ENCODE peak calls at places on chromosomes 5 and 9, in ten cellular contexts. One of them, this sample, is unnamed.

GRCh38 chr5:65190328-65191053 is 291.2 kb downstream of the ADAMTS6 start:
- DNase-seq in activated T-cell treated with anti-CD3 and anti-CD28 coated beads for 1 hour: no peak
- DNase-seq in SJSA1: peak
- DNase-seq in AG20443: peak
- DNase-seq in DMS153: no peak
- DNase-seq in HTR-8/SVneo: peak
- DNase-seq in renal cortical epithelial cell: peak
- DNase-seq in GM03348: peak
- DNase-seq in NCI-H1436: no peak
- DNase-seq in mesothelial cell of epicardium: no peak
- DNase-seq in this sample: no peak

GRCh38 chr5:54904425-54904824 is 81.0 kb downstream of the ESM1 start:
- DNase-seq in renal cortical epithelial cell: peak
- DNase-seq in AG20443: peak
- DNase-seq in HTR-8/SVneo: peak
- DNase-seq in GM03348: peak
- DNase-seq in activated T-cell treated with anti-CD3 and anti-CD28 coated beads for 1 hour: no peak
- DNase-seq in DMS153: no peak
- DNase-seq in NCI-H1436: no peak
- DNase-seq in SJSA1: peak
- DNase-seq in mesothelial cell of epicardium: no peak
- DNase-seq in this sample: no peak

GRCh38 chr5:113090336-113091106 is 113.9 kb downstream of the DCP2 start:
- DNase-seq in HTR-8/SVneo: no peak
- DNase-seq in NCI-H1436: no peak
- DNase-seq in AG20443: no peak
- DNase-seq in activated T-cell treated with anti-CD3 and anti-CD28 coated beads for 1 hour: no peak
- DNase-seq in GM03348: no peak
- DNase-seq in mesothelial cell of epicardium: no peak
- DNase-seq in SJSA1: peak
- DNase-seq in DMS153: no peak
- DNase-seq in renal cortical epithelial cell: no peak
- DNase-seq in this sample: no peak

GRCh38 chr9:27535701-27536118 is 6.1 kb upstream of the MOB3B start:
- DNase-seq in mesothelial cell of epicardium: no peak
- DNase-seq in renal cortical epithelial cell: no peak
- DNase-seq in NCI-H1436: no peak
- DNase-seq in GM03348: no peak
- DNase-seq in HTR-8/SVneo: no peak
- DNase-seq in AG20443: no peak
- DNase-seq in activated T-cell treated with anti-CD3 and anti-CD28 coated beads for 1 hour: no peak
- DNase-seq in SJSA1: no peak
- DNase-seq in DMS153: no peak
- DNase-seq in this sample: no peak

GRCh38 chr5:139898981-139899380 is 103.4 kb downstream of the PSD2 start:
- DNase-seq in DMS153: no peak
- DNase-seq in NCI-H1436: no peak
- DNase-seq in GM03348: no peak
- DNase-seq in HTR-8/SVneo: no peak
- DNase-seq in activated T-cell treated with anti-CD3 and anti-CD28 coated beads for 1 hour: no peak
- DNase-seq in renal cortical epithelial cell: no peak
- DNase-seq in SJSA1: no peak
- DNase-seq in AG20443: no peak
- DNase-seq in mesothelial cell of epicardium: no peak
- DNase-seq in this sample: peak

GRCh38 chr5:54743581-54743980 is 226.0 kb downstream of the SNX18 start:
- DNase-seq in GM03348: no peak
- DNase-seq in SJSA1: no peak
- DNase-seq in HTR-8/SVneo: no peak
- DNase-seq in DMS153: no peak
- DNase-seq in mesothelial cell of epicardium: no peak
- DNase-seq in renal cortical epithelial cell: no peak
- DNase-seq in activated T-cell treated with anti-CD3 and anti-CD28 coated beads for 1 hour: no peak
- DNase-seq in NCI-H1436: no peak
- DNase-seq in AG20443: no peak
- DNase-seq in this sample: no peak

GRCh38 chr9:17744786-17745185 is 165.9 kb downstream of the SH3GL2 start:
- DNase-seq in NCI-H1436: no peak
- DNase-seq in AG20443: peak
- DNase-seq in renal cortical epithelial cell: peak
- DNase-seq in activated T-cell treated with anti-CD3 and anti-CD28 coated beads for 1 hour: no peak
- DNase-seq in GM03348: peak
- DNase-seq in SJSA1: no peak
- DNase-seq in mesothelial cell of epicardium: peak
- DNase-seq in DMS153: no peak
- DNase-seq in HTR-8/SVneo: no peak
- DNase-seq in this sample: no peak

GRCh38 chr9:8486095-8486494 is 686.5 kb upstream of the DMAC1 start:
- DNase-seq in renal cortical epithelial cell: peak
- DNase-seq in mesothelial cell of epicardium: no peak
- DNase-seq in activated T-cell treated with anti-CD3 and anti-CD28 coated beads for 1 hour: no peak
- DNase-seq in DMS153: no peak
- DNase-seq in AG20443: no peak
- DNase-seq in NCI-H1436: peak
- DNase-seq in HTR-8/SVneo: no peak
- DNase-seq in SJSA1: no peak
- DNase-seq in GM03348: no peak
- DNase-seq in this sample: no peak

GRCh38 chr5:175479125-175479881 is 943 bp downstream of the SFXN1 start:
- DNase-seq in mesothelial cell of epicardium: no peak
- DNase-seq in HTR-8/SVneo: no peak
- DNase-seq in activated T-cell treated with anti-CD3 and anti-CD28 coated beads for 1 hour: no peak
- DNase-seq in NCI-H1436: no peak
- DNase-seq in AG20443: no peak
- DNase-seq in DMS153: no peak
- DNase-seq in renal cortical epithelial cell: no peak
- DNase-seq in GM03348: peak
- DNase-seq in SJSA1: no peak
- DNase-seq in this sample: no peak

GRCh38 chr9:4985376-4986266 is 549 bp downstream of the JAK2 start:
- DNase-seq in activated T-cell treated with anti-CD3 and anti-CD28 coated beads for 1 hour: no peak
- DNase-seq in mesothelial cell of epicardium: peak
- DNase-seq in NCI-H1436: no peak
- DNase-seq in HTR-8/SVneo: peak
- DNase-seq in GM03348: peak
- DNase-seq in renal cortical epithelial cell: peak
- DNase-seq in SJSA1: peak
- DNase-seq in AG20443: peak
- DNase-seq in DMS153: no peak
- DNase-seq in this sample: peak